ENCODE peak calls at places on chromosomes 3 and 15, in eight cellular contexts. One of them, this sample, is unnamed.

GRCh38 chr15:84699538-84700191 is 16.3 kb downstream of the SEC11A start:
- DNase-seq in glutamatergic neuron: no peak
- DNase-seq in Calu3: no peak
- DNase-seq in anterior cingulate cortex: no peak
- DNase-seq in stimulated activated CD8-positive, alpha-beta memory T cell treated with anti-CD3 and anti-CD28 coated beads, Interleukin-2, amount 100 ng/mL, for 1 hour: no peak
- DNase-seq in skeletal muscle cell: no peak
- DNase-seq in activated naive CD8-positive, alpha-beta T cell treated with anti-CD3 and anti-CD28 coated beads, Interleukin-2, amount 50 U/mL, for 24 hours: no peak
- DNase-seq in ureter: no peak
- DNase-seq in this sample: no peak

GRCh38 chr3:42655980-42656679 is 2.6 kb downstream of the ZBTB47 start:
- DNase-seq in Calu3: no peak
- DNase-seq in anterior cingulate cortex: no peak
- DNase-seq in stimulated activated CD8-positive, alpha-beta memory T cell treated with anti-CD3 and anti-CD28 coated beads, Interleukin-2, amount 100 ng/mL, for 1 hour: no peak
- DNase-seq in skeletal muscle cell: no peak
- DNase-seq in glutamatergic neuron: no peak
- DNase-seq in activated naive CD8-positive, alpha-beta T cell treated with anti-CD3 and anti-CD28 coated beads, Interleukin-2, amount 50 U/mL, for 24 hours: no peak
- DNase-seq in ureter: no peak
- DNase-seq in this sample: peak

GRCh38 chr15:97470417-97470816 is 490.1 kb upstream of the ARRDC4 start:
- DNase-seq in activated naive CD8-positive, alpha-beta T cell treated with anti-CD3 and anti-CD28 coated beads, Interleukin-2, amount 50 U/mL, for 24 hours: no peak
- DNase-seq in Calu3: no peak
- DNase-seq in skeletal muscle cell: no peak
- DNase-seq in anterior cingulate cortex: no peak
- DNase-seq in ureter: no peak
- DNase-seq in glutamatergic neuron: no peak
- DNase-seq in stimulated activated CD8-positive, alpha-beta memory T cell treated with anti-CD3 and anti-CD28 coated beads, Interleukin-2, amount 100 ng/mL, for 1 hour: no peak
- DNase-seq in this sample: no peak

GRCh38 chr15:63232400-63232799 is 43.0 kb downstream of the RAB8B start:
- DNase-seq in ureter: no peak
- DNase-seq in Calu3: no peak
- DNase-seq in glutamatergic neuron: no peak
- DNase-seq in anterior cingulate cortex: no peak
- DNase-seq in stimulated activated CD8-positive, alpha-beta memory T cell treated with anti-CD3 and anti-CD28 coated beads, Interleukin-2, amount 100 ng/mL, for 1 hour: no peak
- DNase-seq in activated naive CD8-positive, alpha-beta T cell treated with anti-CD3 and anti-CD28 coated beads, Interleukin-2, amount 50 U/mL, for 24 hours: no peak
- DNase-seq in skeletal muscle cell: no peak
- DNase-seq in this sample: no peak

GRCh38 chr3:98680723-98681122 is 82.4 kb upstream of the ST3GAL6 start:
- DNase-seq in skeletal muscle cell: no peak
- DNase-seq in stimulated activated CD8-positive, alpha-beta memory T cell treated with anti-CD3 and anti-CD28 coated beads, Interleukin-2, amount 100 ng/mL, for 1 hour: no peak
- DNase-seq in anterior cingulate cortex: no peak
- DNase-seq in ureter: no peak
- DNase-seq in Calu3: no peak
- DNase-seq in activated naive CD8-positive, alpha-beta T cell treated with anti-CD3 and anti-CD28 coated beads, Interleukin-2, amount 50 U/mL, for 24 hours: no peak
- DNase-seq in glutamatergic neuron: no peak
- DNase-seq in this sample: no peak

GRCh38 chr3:162302983-162303624 is 806.5 kb downstream of the OTOL1 start:
- DNase-seq in anterior cingulate cortex: no peak
- DNase-seq in ureter: no peak
- DNase-seq in skeletal muscle cell: peak
- DNase-seq in Calu3: no peak
- DNase-seq in activated naive CD8-positive, alpha-beta T cell treated with anti-CD3 and anti-CD28 coated beads, Interleukin-2, amount 50 U/mL, for 24 hours: no peak
- DNase-seq in glutamatergic neuron: no peak
- DNase-seq in stimulated activated CD8-positive, alpha-beta memory T cell treated with anti-CD3 and anti-CD28 coated beads, Interleukin-2, amount 100 ng/mL, for 1 hour: no peak
- DNase-seq in this sample: no peak

GRCh38 chr3:49339593-49339946 is 283 bp downstream of the USP4 start:
- DNase-seq in glutamatergic neuron: peak
- DNase-seq in activated naive CD8-positive, alpha-beta T cell treated with anti-CD3 and anti-CD28 coated beads, Interleukin-2, amount 50 U/mL, for 24 hours: peak
- DNase-seq in Calu3: peak
- DNase-seq in stimulated activated CD8-positive, alpha-beta memory T cell treated with anti-CD3 and anti-CD28 coated beads, Interleukin-2, amount 100 ng/mL, for 1 hour: peak
- DNase-seq in ureter: peak
- DNase-seq in anterior cingulate cortex: no peak
- DNase-seq in skeletal muscle cell: no peak
- DNase-seq in this sample: no peak

GRCh38 chr3:52532517-52532837 is 1.2 kb downstream of the NT5DC2 start:
- DNase-seq in Calu3: peak
- DNase-seq in skeletal muscle cell: peak
- DNase-seq in stimulated activated CD8-positive, alpha-beta memory T cell treated with anti-CD3 and anti-CD28 coated beads, Interleukin-2, amount 100 ng/mL, for 1 hour: no peak
- DNase-seq in anterior cingulate cortex: no peak
- DNase-seq in ureter: peak
- DNase-seq in glutamatergic neuron: no peak
- DNase-seq in activated naive CD8-positive, alpha-beta T cell treated with anti-CD3 and anti-CD28 coated beads, Interleukin-2, amount 50 U/mL, for 24 hours: peak
- DNase-seq in this sample: peak

GRCh38 chr3:178174201-178174880 is 361.9 kb upstream of the KCNMB2 start:
- DNase-seq in skeletal muscle cell: no peak
- DNase-seq in Calu3: no peak
- DNase-seq in ureter: no peak
- DNase-seq in stimulated activated CD8-positive, alpha-beta memory T cell treated with anti-CD3 and anti-CD28 coated beads, Interleukin-2, amount 100 ng/mL, for 1 hour: no peak
- DNase-seq in activated naive CD8-positive, alpha-beta T cell treated with anti-CD3 and anti-CD28 coated beads, Interleukin-2, amount 50 U/mL, for 24 hours: no peak
- DNase-seq in anterior cingulate cortex: no peak
- DNase-seq in glutamatergic neuron: no peak
- DNase-seq in this sample: no peak

GRCh38 chr15:34987982-34988873 is at the start of gene ZNF770:
- DNase-seq in skeletal muscle cell: peak
- DNase-seq in stimulated activated CD8-positive, alpha-beta memory T cell treated with anti-CD3 and anti-CD28 coated beads, Interleukin-2, amount 100 ng/mL, for 1 hour: peak
- DNase-seq in Calu3: peak
- DNase-seq in activated naive CD8-positive, alpha-beta T cell treated with anti-CD3 and anti-CD28 coated beads, Interleukin-2, amount 50 U/mL, for 24 hours: peak
- DNase-seq in glutamatergic neuron: peak
- DNase-seq in ureter: peak
- DNase-seq in anterior cingulate cortex: peak
- DNase-seq in this sample: peak

GRCh38 chr3:79367066-79367465 is 400.7 kb downstream of the ROBO1 start:
- DNase-seq in stimulated activated CD8-positive, alpha-beta memory T cell treated with anti-CD3 and anti-CD28 coated beads, Interleukin-2, amount 100 ng/mL, for 1 hour: no peak
- DNase-seq in anterior cingulate cortex: no peak
- DNase-seq in Calu3: no peak
- DNase-seq in skeletal muscle cell: no peak
- DNase-seq in glutamatergic neuron: no peak
- DNase-seq in activated naive CD8-positive, alpha-beta T cell treated with anti-CD3 and anti-CD28 coated beads, Interleukin-2, amount 50 U/mL, for 24 hours: no peak
- DNase-seq in ureter: no peak
- DNase-seq in this sample: no peak

GRCh38 chr3:20997183-20997582 is 753.8 kb downstream of the ZNF385D start:
- DNase-seq in ureter: no peak
- DNase-seq in stimulated activated CD8-positive, alpha-beta memory T cell treated with anti-CD3 and anti-CD28 coated beads, Interleukin-2, amount 100 ng/mL, for 1 hour: no peak
- DNase-seq in glutamatergic neuron: no peak
- DNase-seq in activated naive CD8-positive, alpha-beta T cell treated with anti-CD3 and anti-CD28 coated beads, Interleukin-2, amount 50 U/mL, for 24 hours: no peak
- DNase-seq in Calu3: no peak
- DNase-seq in anterior cingulate cortex: no peak
- DNase-seq in skeletal muscle cell: no peak
- DNase-seq in this sample: no peak

GRCh38 chr3:33060609-33061337 is 36.2 kb downstream of the GLB1 start:
- DNase-seq in activated naive CD8-positive, alpha-beta T cell treated with anti-CD3 and anti-CD28 coated beads, Interleukin-2, amount 50 U/mL, for 24 hours: peak
- DNase-seq in stimulated activated CD8-positive, alpha-beta memory T cell treated with anti-CD3 and anti-CD28 coated beads, Interleukin-2, amount 100 ng/mL, for 1 hour: peak
- DNase-seq in skeletal muscle cell: no peak
- DNase-seq in ureter: no peak
- DNase-seq in glutamatergic neuron: no peak
- DNase-seq in Calu3: no peak
- DNase-seq in anterior cingulate cortex: no peak
- DNase-seq in this sample: no peak

GRCh38 chr3:71048948-71049347 is 534.6 kb downstream of the FOXP1 start:
- DNase-seq in ureter: no peak
- DNase-seq in stimulated activated CD8-positive, alpha-beta memory T cell treated with anti-CD3 and anti-CD28 coated beads, Interleukin-2, amount 100 ng/mL, for 1 hour: no peak
- DNase-seq in skeletal muscle cell: no peak
- DNase-seq in Calu3: peak
- DNase-seq in glutamatergic neuron: no peak
- DNase-seq in activated naive CD8-positive, alpha-beta T cell treated with anti-CD3 and anti-CD28 coated beads, Interleukin-2, amount 50 U/mL, for 24 hours: no peak
- DNase-seq in anterior cingulate cortex: no peak
- DNase-seq in this sample: no peak

GRCh38 chr15:44536298-44536961 is 517 bp upstream of the EIF3J start:
- DNase-seq in Calu3: peak
- DNase-seq in activated naive CD8-positive, alpha-beta T cell treated with anti-CD3 and anti-CD28 coated beads, Interleukin-2, amount 50 U/mL, for 24 hours: peak
- DNase-seq in ureter: no peak
- DNase-seq in anterior cingulate cortex: peak
- DNase-seq in skeletal muscle cell: no peak
- DNase-seq in glutamatergic neuron: peak
- DNase-seq in stimulated activated CD8-positive, alpha-beta memory T cell treated with anti-CD3 and anti-CD28 coated beads, Interleukin-2, amount 100 ng/mL, for 1 hour: no peak
- DNase-seq in this sample: no peak

GRCh38 chr15:75061272-75061671 is 37.9 kb downstream of the PPCDC start:
- DNase-seq in stimulated activated CD8-positive, alpha-beta memory T cell treated with anti-CD3 and anti-CD28 coated beads, Interleukin-2, amount 100 ng/mL, for 1 hour: no peak
- DNase-seq in anterior cingulate cortex: no peak
- DNase-seq in Calu3: no peak
- DNase-seq in ureter: no peak
- DNase-seq in activated naive CD8-positive, alpha-beta T cell treated with anti-CD3 and anti-CD28 coated beads, Interleukin-2, amount 50 U/mL, for 24 hours: no peak
- DNase-seq in glutamatergic neuron: no peak
- DNase-seq in skeletal muscle cell: no peak
- DNase-seq in this sample: no peak

GRCh38 chr3:53169832-53170324 is 8.9 kb downstream of the PRKCD start:
- DNase-seq in stimulated activated CD8-positive, alpha-beta memory T cell treated with anti-CD3 and anti-CD28 coated beads, Interleukin-2, amount 100 ng/mL, for 1 hour: no peak
- DNase-seq in skeletal muscle cell: no peak
- DNase-seq in glutamatergic neuron: no peak
- DNase-seq in anterior cingulate cortex: no peak
- DNase-seq in ureter: no peak
- DNase-seq in activated naive CD8-positive, alpha-beta T cell treated with anti-CD3 and anti-CD28 coated beads, Interleukin-2, amount 50 U/mL, for 24 hours: no peak
- DNase-seq in Calu3: no peak
- DNase-seq in this sample: no peak

GRCh38 chr3:12185172-12185710 is 26.5 kb upstream of the TIMP4 start:
- DNase-seq in anterior cingulate cortex: no peak
- DNase-seq in Calu3: no peak
- DNase-seq in activated naive CD8-positive, alpha-beta T cell treated with anti-CD3 and anti-CD28 coated beads, Interleukin-2, amount 50 U/mL, for 24 hours: no peak
- DNase-seq in ureter: no peak
- DNase-seq in stimulated activated CD8-positive, alpha-beta memory T cell treated with anti-CD3 and anti-CD28 coated beads, Interleukin-2, amount 100 ng/mL, for 1 hour: no peak
- DNase-seq in skeletal muscle cell: no peak
- DNase-seq in glutamatergic neuron: no peak
- DNase-seq in this sample: no peak

GRCh38 chr3:34107669-34108068 is 309.2 kb downstream of the PDCD6IP start:
- DNase-seq in stimulated activated CD8-positive, alpha-beta memory T cell treated with anti-CD3 and anti-CD28 coated beads, Interleukin-2, amount 100 ng/mL, for 1 hour: no peak
- DNase-seq in anterior cingulate cortex: no peak
- DNase-seq in ureter: no peak
- DNase-seq in activated naive CD8-positive, alpha-beta T cell treated with anti-CD3 and anti-CD28 coated beads, Interleukin-2, amount 50 U/mL, for 24 hours: no peak
- DNase-seq in Calu3: no peak
- DNase-seq in skeletal muscle cell: no peak
- DNase-seq in glutamatergic neuron: no peak
- DNase-seq in this sample: no peak

GRCh38 chr3:114115151-114115550 is 58.6 kb downstream of the QTRT2 start:
- DNase-seq in activated naive CD8-positive, alpha-beta T cell treated with anti-CD3 and anti-CD28 coated beads, Interleukin-2, amount 50 U/mL, for 24 hours: no peak
- DNase-seq in ureter: no peak
- DNase-seq in Calu3: no peak
- DNase-seq in glutamatergic neuron: no peak
- DNase-seq in anterior cingulate cortex: no peak
- DNase-seq in skeletal muscle cell: no peak
- DNase-seq in stimulated activated CD8-positive, alpha-beta memory T cell treated with anti-CD3 and anti-CD28 coated beads, Interleukin-2, amount 100 ng/mL, for 1 hour: no peak
- DNase-seq in this sample: no peak

GRCh38 chr3:13496879-13497278 is 16.8 kb downstream of the HDAC11 start:
- DNase-seq in activated naive CD8-positive, alpha-beta T cell treated with anti-CD3 and anti-CD28 coated beads, Interleukin-2, amount 50 U/mL, for 24 hours: no peak
- DNase-seq in glutamatergic neuron: no peak
- DNase-seq in Calu3: no peak
- DNase-seq in stimulated activated CD8-positive, alpha-beta memory T cell treated with anti-CD3 and anti-CD28 coated beads, Interleukin-2, amount 100 ng/mL, for 1 hour: no peak
- DNase-seq in skeletal muscle cell: no peak
- DNase-seq in ureter: no peak
- DNase-seq in anterior cingulate cortex: no peak
- DNase-seq in this sample: no peak

GRCh38 chr15:80160570-80161156 is 7.9 kb downstream of the FAH start:
- DNase-seq in anterior cingulate cortex: no peak
- DNase-seq in skeletal muscle cell: peak
- DNase-seq in stimulated activated CD8-positive, alpha-beta memory T cell treated with anti-CD3 and anti-CD28 coated beads, Interleukin-2, amount 100 ng/mL, for 1 hour: no peak
- DNase-seq in activated naive CD8-positive, alpha-beta T cell treated with anti-CD3 and anti-CD28 coated beads, Interleukin-2, amount 50 U/mL, for 24 hours: peak
- DNase-seq in ureter: peak
- DNase-seq in glutamatergic neuron: no peak
- DNase-seq in Calu3: no peak
- DNase-seq in this sample: peak

GRCh38 chr15:29904731-29905417 is 82.6 kb upstream of the TJP1 start:
- DNase-seq in skeletal muscle cell: no peak
- DNase-seq in glutamatergic neuron: no peak
- DNase-seq in Calu3: no peak
- DNase-seq in stimulated activated CD8-positive, alpha-beta memory T cell treated with anti-CD3 and anti-CD28 coated beads, Interleukin-2, amount 100 ng/mL, for 1 hour: no peak
- DNase-seq in activated naive CD8-positive, alpha-beta T cell treated with anti-CD3 and anti-CD28 coated beads, Interleukin-2, amount 50 U/mL, for 24 hours: no peak
- DNase-seq in ureter: no peak
- DNase-seq in anterior cingulate cortex: no peak
- DNase-seq in this sample: no peak

GRCh38 chr15:75725021-75725718 is 12.5 kb upstream of the CSPG4 start:
- DNase-seq in ureter: no peak
- DNase-seq in anterior cingulate cortex: no peak
- DNase-seq in activated naive CD8-positive, alpha-beta T cell treated with anti-CD3 and anti-CD28 coated beads, Interleukin-2, amount 50 U/mL, for 24 hours: no peak
- DNase-seq in stimulated activated CD8-positive, alpha-beta memory T cell treated with anti-CD3 and anti-CD28 coated beads, Interleukin-2, amount 100 ng/mL, for 1 hour: no peak
- DNase-seq in skeletal muscle cell: no peak
- DNase-seq in Calu3: no peak
- DNase-seq in glutamatergic neuron: no peak
- DNase-seq in this sample: no peak

GRCh38 chr3:99974989-99975388 is 139.3 kb downstream of the FILIP1L start:
- DNase-seq in stimulated activated CD8-positive, alpha-beta memory T cell treated with anti-CD3 and anti-CD28 coated beads, Interleukin-2, amount 100 ng/mL, for 1 hour: no peak
- DNase-seq in glutamatergic neuron: no peak
- DNase-seq in ureter: no peak
- DNase-seq in Calu3: no peak
- DNase-seq in skeletal muscle cell: no peak
- DNase-seq in activated naive CD8-positive, alpha-beta T cell treated with anti-CD3 and anti-CD28 coated beads, Interleukin-2, amount 50 U/mL, for 24 hours: no peak
- DNase-seq in anterior cingulate cortex: no peak
- DNase-seq in this sample: no peak

GRCh38 chr3:194773216-194773615 is 87.5 kb downstream of the FAM43A start:
- DNase-seq in ureter: no peak
- DNase-seq in Calu3: peak
- DNase-seq in skeletal muscle cell: no peak
- DNase-seq in anterior cingulate cortex: no peak
- DNase-seq in activated naive CD8-positive, alpha-beta T cell treated with anti-CD3 and anti-CD28 coated beads, Interleukin-2, amount 50 U/mL, for 24 hours: no peak
- DNase-seq in glutamatergic neuron: no peak
- DNase-seq in stimulated activated CD8-positive, alpha-beta memory T cell treated with anti-CD3 and anti-CD28 coated beads, Interleukin-2, amount 100 ng/mL, for 1 hour: no peak
- DNase-seq in this sample: no peak

GRCh38 chr3:9808345-9809037 is 1.6 kb upstream of the TTLL3 start:
- DNase-seq in glutamatergic neuron: peak
- DNase-seq in Calu3: peak
- DNase-seq in ureter: no peak
- DNase-seq in skeletal muscle cell: no peak
- DNase-seq in stimulated activated CD8-positive, alpha-beta memory T cell treated with anti-CD3 and anti-CD28 coated beads, Interleukin-2, amount 100 ng/mL, for 1 hour: peak
- DNase-seq in activated naive CD8-positive, alpha-beta T cell treated with anti-CD3 and anti-CD28 coated beads, Interleukin-2, amount 50 U/mL, for 24 hours: peak
- DNase-seq in anterior cingulate cortex: no peak
- DNase-seq in this sample: peak

GRCh38 chr3:42192334-42193200 is 73.4 kb downstream of the CCK start:
- DNase-seq in Calu3: no peak
- DNase-seq in ureter: no peak
- DNase-seq in glutamatergic neuron: no peak
- DNase-seq in skeletal muscle cell: no peak
- DNase-seq in activated naive CD8-positive, alpha-beta T cell treated with anti-CD3 and anti-CD28 coated beads, Interleukin-2, amount 50 U/mL, for 24 hours: no peak
- DNase-seq in stimulated activated CD8-positive, alpha-beta memory T cell treated with anti-CD3 and anti-CD28 coated beads, Interleukin-2, amount 100 ng/mL, for 1 hour: no peak
- DNase-seq in anterior cingulate cortex: no peak
- DNase-seq in this sample: peak

GRCh38 chr3:128783774-128784173 is 57.8 kb downstream of the RAB7A start:
- DNase-seq in glutamatergic neuron: no peak
- DNase-seq in ureter: no peak
- DNase-seq in activated naive CD8-positive, alpha-beta T cell treated with anti-CD3 and anti-CD28 coated beads, Interleukin-2, amount 50 U/mL, for 24 hours: no peak
- DNase-seq in stimulated activated CD8-positive, alpha-beta memory T cell treated with anti-CD3 and anti-CD28 coated beads, Interleukin-2, amount 100 ng/mL, for 1 hour: no peak
- DNase-seq in Calu3: no peak
- DNase-seq in anterior cingulate cortex: no peak
- DNase-seq in skeletal muscle cell: no peak
- DNase-seq in this sample: no peak

GRCh38 chr3:52721002-52721741 is 15.3 kb downstream of the SPCS1 start:
- DNase-seq in anterior cingulate cortex: no peak
- DNase-seq in activated naive CD8-positive, alpha-beta T cell treated with anti-CD3 and anti-CD28 coated beads, Interleukin-2, amount 50 U/mL, for 24 hours: no peak
- DNase-seq in Calu3: no peak
- DNase-seq in glutamatergic neuron: no peak
- DNase-seq in stimulated activated CD8-positive, alpha-beta memory T cell treated with anti-CD3 and anti-CD28 coated beads, Interleukin-2, amount 100 ng/mL, for 1 hour: no peak
- DNase-seq in ureter: no peak
- DNase-seq in skeletal muscle cell: no peak
- DNase-seq in this sample: no peak

GRCh38 chr3:126346466-126346865 is 10.7 kb downstream of the KLF15 start:
- DNase-seq in activated naive CD8-positive, alpha-beta T cell treated with anti-CD3 and anti-CD28 coated beads, Interleukin-2, amount 50 U/mL, for 24 hours: no peak
- DNase-seq in ureter: peak
- DNase-seq in stimulated activated CD8-positive, alpha-beta memory T cell treated with anti-CD3 and anti-CD28 coated beads, Interleukin-2, amount 100 ng/mL, for 1 hour: no peak
- DNase-seq in skeletal muscle cell: no peak
- DNase-seq in Calu3: no peak
- DNase-seq in anterior cingulate cortex: no peak
- DNase-seq in glutamatergic neuron: no peak
- DNase-seq in this sample: no peak

GRCh38 chr3:154970796-154971195 is 109.3 kb upstream of the MME start:
- DNase-seq in activated naive CD8-positive, alpha-beta T cell treated with anti-CD3 and anti-CD28 coated beads, Interleukin-2, amount 50 U/mL, for 24 hours: no peak
- DNase-seq in ureter: no peak
- DNase-seq in Calu3: no peak
- DNase-seq in glutamatergic neuron: no peak
- DNase-seq in skeletal muscle cell: peak
- DNase-seq in anterior cingulate cortex: no peak
- DNase-seq in stimulated activated CD8-positive, alpha-beta memory T cell treated with anti-CD3 and anti-CD28 coated beads, Interleukin-2, amount 100 ng/mL, for 1 hour: no peak
- DNase-seq in this sample: peak

GRCh38 chr3:32969656-32970055 is 18.2 kb downstream of the CCR4 start:
- DNase-seq in skeletal muscle cell: no peak
- DNase-seq in anterior cingulate cortex: no peak
- DNase-seq in glutamatergic neuron: no peak
- DNase-seq in stimulated activated CD8-positive, alpha-beta memory T cell treated with anti-CD3 and anti-CD28 coated beads, Interleukin-2, amount 100 ng/mL, for 1 hour: no peak
- DNase-seq in activated naive CD8-positive, alpha-beta T cell treated with anti-CD3 and anti-CD28 coated beads, Interleukin-2, amount 50 U/mL, for 24 hours: no peak
- DNase-seq in Calu3: no peak
- DNase-seq in ureter: no peak
- DNase-seq in this sample: peak

GRCh38 chr3:177084616-177085015 is 112.7 kb downstream of the TBL1XR1 start:
- DNase-seq in stimulated activated CD8-positive, alpha-beta memory T cell treated with anti-CD3 and anti-CD28 coated beads, Interleukin-2, amount 100 ng/mL, for 1 hour: no peak
- DNase-seq in ureter: no peak
- DNase-seq in Calu3: no peak
- DNase-seq in glutamatergic neuron: no peak
- DNase-seq in skeletal muscle cell: no peak
- DNase-seq in activated naive CD8-positive, alpha-beta T cell treated with anti-CD3 and anti-CD28 coated beads, Interleukin-2, amount 50 U/mL, for 24 hours: no peak
- DNase-seq in anterior cingulate cortex: no peak
- DNase-seq in this sample: no peak

This sample was measured in AG08396.